ENCODE peak calls at places on chromosome 11, in four cellular contexts. One of them, this sample, is unnamed.

GRCh38 chr11:88414385-88414861 is 76.9 kb upstream of the CTSC start:
- DNase-seq in right lobe of liver: no peak
- DNase-seq in RWPE1: peak
- DNase-seq in RWPE2: no peak
- DNase-seq in this sample: no peak

GRCh38 chr11:122319011-122319410 is 203.0 kb upstream of the BLID start:
- DNase-seq in right lobe of liver: no peak
- DNase-seq in RWPE1: no peak
- DNase-seq in RWPE2: no peak
- DNase-seq in this sample: no peak

GRCh38 chr11:92298238-92298565 is 73.6 kb downstream of the FAT3 start:
- DNase-seq in right lobe of liver: no peak
- DNase-seq in RWPE2: no peak
- DNase-seq in RWPE1: no peak
- DNase-seq in this sample: no peak

GRCh38 chr11:33542921-33543320 is 157.7 kb downstream of the C11orf91 start:
- DNase-seq in RWPE2: no peak
- DNase-seq in right lobe of liver: peak
- DNase-seq in RWPE1: peak
- DNase-seq in this sample: no peak

GRCh38 chr11:111531687-111532364 is 8.7 kb upstream of the LAYN start:
- DNase-seq in RWPE2: peak
- DNase-seq in RWPE1: peak
- DNase-seq in right lobe of liver: no peak
- DNase-seq in this sample: peak

GRCh38 chr11:69071956-69072355 is 23.2 kb downstream of the TPCN2 start:
- DNase-seq in RWPE1: no peak
- DNase-seq in RWPE2: no peak
- DNase-seq in right lobe of liver: no peak
- DNase-seq in this sample: no peak

GRCh38 chr11:125102544-125102943 is 8.9 kb downstream of the TMEM218 start:
- DNase-seq in RWPE2: no peak
- DNase-seq in RWPE1: no peak
- DNase-seq in right lobe of liver: no peak
- DNase-seq in this sample: no peak

GRCh38 chr11:61688368-61689163 is 8.4 kb downstream of the DAGLA start:
- DNase-seq in RWPE1: peak
- DNase-seq in right lobe of liver: no peak
- DNase-seq in RWPE2: no peak
- DNase-seq in this sample: no peak

GRCh38 chr11:96012086-96012824 is 88.3 kb upstream of the MTMR2 start:
- DNase-seq in right lobe of liver: no peak
- DNase-seq in RWPE2: no peak
- DNase-seq in RWPE1: peak
- DNase-seq in this sample: peak

GRCh38 chr11:86081465-86081864 is 12.6 kb upstream of the PICALM start:
- DNase-seq in RWPE2: no peak
- DNase-seq in right lobe of liver: no peak
- DNase-seq in RWPE1: no peak
- DNase-seq in this sample: no peak

GRCh38 chr11:57834852-57835251 is 73.2 kb downstream of the CTNND1 start:
- DNase-seq in RWPE1: no peak
- DNase-seq in RWPE2: no peak
- DNase-seq in right lobe of liver: no peak
- DNase-seq in this sample: no peak

GRCh38 chr11:111347002-111347722 is 31.9 kb downstream of the POU2AF1 start:
- DNase-seq in right lobe of liver: no peak
- DNase-seq in RWPE1: no peak
- DNase-seq in RWPE2: no peak
- DNase-seq in this sample: no peak

GRCh38 chr11:76512851-76513653 is 68.2 kb downstream of the EMSY start:
- DNase-seq in right lobe of liver: no peak
- DNase-seq in RWPE2: no peak
- DNase-seq in RWPE1: no peak
- DNase-seq in this sample: no peak

GRCh38 chr11:125591659-125592304 is 870 bp upstream of the STT3A start:
- DNase-seq in RWPE1: peak
- DNase-seq in RWPE2: peak
- DNase-seq in right lobe of liver: peak
- DNase-seq in this sample: no peak

GRCh38 chr11:69854719-69855118 is 35.5 kb upstream of the FGF3 start:
- DNase-seq in right lobe of liver: no peak
- DNase-seq in RWPE1: peak
- DNase-seq in RWPE2: no peak
- DNase-seq in this sample: peak

GRCh38 chr11:18650353-18650752 is 16.2 kb upstream of the SPTY2D1 start:
- DNase-seq in RWPE1: no peak
- DNase-seq in RWPE2: no peak
- DNase-seq in right lobe of liver: no peak
- DNase-seq in this sample: no peak

GRCh38 chr11:66564538-66564937 is 3.9 kb downstream of the CTSF start:
- DNase-seq in RWPE1: no peak
- DNase-seq in right lobe of liver: no peak
- DNase-seq in RWPE2: no peak
- DNase-seq in this sample: no peak

GRCh38 chr11:110000045-110000502 is 93.1 kb upstream of the ZC3H12C start:
- DNase-seq in RWPE2: no peak
- DNase-seq in right lobe of liver: no peak
- DNase-seq in RWPE1: peak
- DNase-seq in this sample: peak

GRCh38 chr11:1480555-1481482 is 5.8 kb downstream of the MOB2 start:
- DNase-seq in RWPE2: no peak
- DNase-seq in RWPE1: no peak
- DNase-seq in right lobe of liver: no peak
- DNase-seq in this sample: no peak

GRCh38 chr11:1482581-1483444 is 3.8 kb downstream of the MOB2 start:
- DNase-seq in RWPE2: no peak
- DNase-seq in RWPE1: no peak
- DNase-seq in right lobe of liver: no peak
- DNase-seq in this sample: no peak

GRCh38 chr11:1481861-1482441 is 4.6 kb downstream of the MOB2 start:
- DNase-seq in right lobe of liver: no peak
- DNase-seq in RWPE2: no peak
- DNase-seq in RWPE1: no peak
- DNase-seq in this sample: no peak

GRCh38 chr11:1480191-1480554 is 6.4 kb downstream of the MOB2 start:
- DNase-seq in right lobe of liver: no peak
- DNase-seq in RWPE2: no peak
- DNase-seq in RWPE1: no peak
- DNase-seq in this sample: no peak

DNA sequence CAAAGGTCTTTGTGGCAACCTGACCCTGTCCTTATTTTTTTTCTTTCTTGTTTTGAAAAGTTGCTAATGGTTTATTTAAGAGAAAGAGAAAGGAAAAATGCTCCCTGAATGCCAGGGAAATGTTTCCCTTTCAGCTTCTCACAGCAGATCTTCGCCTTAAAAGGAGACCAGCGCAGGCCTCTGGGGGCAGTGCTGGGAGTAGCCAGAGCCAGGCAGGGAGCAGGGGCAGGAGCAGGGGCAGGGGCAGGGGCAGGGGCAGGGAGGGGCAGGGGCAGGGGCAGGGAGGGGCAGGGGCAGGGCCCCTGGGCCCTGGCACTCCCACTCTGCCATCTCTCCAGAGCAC is 5.1 kb downstream of the MOB2 start:
- DNase-seq in RWPE2: no peak
- DNase-seq in RWPE1: no peak
- DNase-seq in right lobe of liver: no peak
- DNase-seq in this sample: no peak
- H3K27ac ChIP-seq in RWPE2: no peak
- H3K27ac ChIP-seq in RWPE1: no peak
- H3K27ac ChIP-seq in right lobe of liver: no peak
- H3K27ac ChIP-seq in this sample: no peak

GRCh38 chr11:35139883-35140282 is 912 bp downstream of the CD44 start:
- DNase-seq in RWPE2: no peak
- DNase-seq in right lobe of liver: no peak
- DNase-seq in RWPE1: no peak
- DNase-seq in this sample: no peak
- H3K27ac ChIP-seq in RWPE2: peak
- H3K27ac ChIP-seq in right lobe of liver: peak
- H3K27ac ChIP-seq in RWPE1: peak
- H3K27ac ChIP-seq in this sample: peak

GRCh38 chr11:45158210-45158644 is 11.8 kb downstream of the PRDM11 start:
- DNase-seq in right lobe of liver: no peak
- DNase-seq in RWPE1: no peak
- DNase-seq in RWPE2: no peak
- DNase-seq in this sample: no peak
- H3K27ac ChIP-seq in right lobe of liver: no peak
- H3K27ac ChIP-seq in RWPE1: peak
- H3K27ac ChIP-seq in RWPE2: no peak
- H3K27ac ChIP-seq in this sample: no peak

GRCh38 chr11:3129181-3129590 is 35.9 kb downstream of the OSBPL5 start:
- DNase-seq in RWPE2: no peak
- DNase-seq in RWPE1: no peak
- DNase-seq in right lobe of liver: no peak
- DNase-seq in this sample: no peak

GRCh38 chr11:3127706-3128355 is 37.3 kb downstream of the OSBPL5 start:
- DNase-seq in RWPE2: peak
- DNase-seq in right lobe of liver: no peak
- DNase-seq in RWPE1: no peak
- DNase-seq in this sample: no peak

GRCh38 chr11:3126901-3127691 is 38.0 kb downstream of the OSBPL5 start:
- DNase-seq in right lobe of liver: no peak
- DNase-seq in RWPE1: no peak
- DNase-seq in RWPE2: peak
- DNase-seq in this sample: no peak

GRCh38 chr11:3129591-3130268 is 35.4 kb downstream of the OSBPL5 start:
- DNase-seq in RWPE1: no peak
- DNase-seq in RWPE2: peak
- DNase-seq in right lobe of liver: no peak
- DNase-seq in this sample: no peak

DNA sequence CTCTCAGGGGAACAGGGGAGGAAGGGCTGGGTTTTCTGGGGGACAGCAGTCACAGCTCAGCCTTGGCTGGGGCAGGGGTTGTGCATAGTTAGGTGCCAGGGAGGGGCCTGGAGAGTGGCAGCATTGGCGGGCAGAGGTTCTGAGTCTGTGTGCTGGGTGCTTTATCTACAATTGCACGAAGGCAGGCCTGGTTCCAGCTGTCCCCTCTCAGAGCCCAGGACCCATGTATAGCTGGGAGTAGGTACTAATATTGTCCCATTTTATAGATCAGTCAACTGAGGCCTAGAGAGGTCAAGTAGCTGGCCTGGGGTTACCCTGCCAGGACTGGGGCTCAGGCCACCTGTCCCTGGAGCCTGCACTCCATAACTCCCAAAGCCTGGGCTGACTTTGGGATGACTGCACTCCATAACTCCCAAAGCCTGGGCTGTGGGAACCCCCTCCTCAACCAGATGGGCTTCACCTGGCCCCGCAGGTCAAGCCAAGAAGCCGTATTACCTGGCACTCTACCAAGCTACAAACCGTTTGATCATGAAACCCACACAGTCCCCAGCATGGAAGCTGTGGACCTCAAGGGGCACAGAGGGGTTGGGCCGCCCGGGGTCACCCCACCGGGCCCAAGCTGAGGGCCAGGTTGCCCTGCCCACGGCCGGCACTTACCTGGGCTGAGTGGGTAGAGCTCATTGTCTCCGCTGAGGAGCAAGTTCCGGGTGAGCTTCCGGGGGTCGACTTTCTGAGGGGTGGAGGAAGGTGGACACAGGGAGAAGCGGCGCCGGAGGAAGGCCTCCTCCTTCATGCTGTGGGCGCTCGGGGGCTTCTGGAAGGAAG is 36.5 kb downstream of the OSBPL5 start:
- DNase-seq in RWPE2: peak
- DNase-seq in RWPE1: no peak
- DNase-seq in right lobe of liver: no peak
- DNase-seq in this sample: no peak
- H3K27ac ChIP-seq in RWPE2: no peak
- H3K27ac ChIP-seq in RWPE1: peak
- H3K27ac ChIP-seq in right lobe of liver: no peak
- H3K27ac ChIP-seq in this sample: no peak

GRCh38 chr11:130781906-130782305 is 134.4 kb downstream of the SNX19 start:
- DNase-seq in right lobe of liver: no peak
- DNase-seq in RWPE2: no peak
- DNase-seq in RWPE1: peak
- DNase-seq in this sample: no peak
- H3K27ac ChIP-seq in right lobe of liver: no peak
- H3K27ac ChIP-seq in RWPE2: peak
- H3K27ac ChIP-seq in RWPE1: no peak
- H3K27ac ChIP-seq in this sample: no peak

GRCh38 chr11:63858628-63859550 is 20.0 kb downstream of the MARK2 start:
- DNase-seq in RWPE1: no peak
- DNase-seq in RWPE2: no peak
- DNase-seq in right lobe of liver: peak
- DNase-seq in this sample: no peak
- H3K27ac ChIP-seq in RWPE1: peak
- H3K27ac ChIP-seq in RWPE2: no peak
- H3K27ac ChIP-seq in right lobe of liver: no peak
- H3K27ac ChIP-seq in this sample: no peak

This sample was measured in epithelial cell of prostate.